ENCODE peak calls at places on chromosome 2, in ten cellular contexts. One of them, this sample, is unnamed.

GRCh38 chr2:42513252-42513918 is 19.6 kb upstream of the KCNG3 start:
- DNase-seq in GM18507: no peak
- DNase-seq in NCI-H1092 treated with DMSO at 0.1 percent for 48 hours: no peak
- DNase-seq in stimulated activated CD8-positive, alpha-beta memory T cell treated with anti-CD3 and anti-CD28 coated beads, Interleukin-4, amount 100 ng/mL, for 24 hours: no peak
- DNase-seq in heart left ventricle: no peak
- DNase-seq in activated CD4-positive, alpha-beta T cell treated with anti-CD3 and anti-CD28 coated beads, Interleukin-2, amount 50 U/mL, for 48 hours: no peak
- DNase-seq in RCC 7860: peak
- DNase-seq in naive thymus-derived CD8-positive, alpha-beta T cell: no peak
- DNase-seq in HuH-7: peak
- DNase-seq in A549: peak
- DNase-seq in this sample: no peak

GRCh38 chr2:62305421-62306176 is 109.7 kb downstream of the B3GNT2 start:
- DNase-seq in GM18507: no peak
- DNase-seq in NCI-H1092 treated with DMSO at 0.1 percent for 48 hours: peak
- DNase-seq in stimulated activated CD8-positive, alpha-beta memory T cell treated with anti-CD3 and anti-CD28 coated beads, Interleukin-4, amount 100 ng/mL, for 24 hours: peak
- DNase-seq in heart left ventricle: peak
- DNase-seq in activated CD4-positive, alpha-beta T cell treated with anti-CD3 and anti-CD28 coated beads, Interleukin-2, amount 50 U/mL, for 48 hours: peak
- DNase-seq in RCC 7860: no peak
- DNase-seq in naive thymus-derived CD8-positive, alpha-beta T cell: no peak
- DNase-seq in HuH-7: no peak
- DNase-seq in A549: no peak
- DNase-seq in this sample: no peak

GRCh38 chr2:181356526-181356925 is 100.7 kb upstream of the ITGA4 start:
- DNase-seq in GM18507: no peak
- DNase-seq in NCI-H1092 treated with DMSO at 0.1 percent for 48 hours: no peak
- DNase-seq in stimulated activated CD8-positive, alpha-beta memory T cell treated with anti-CD3 and anti-CD28 coated beads, Interleukin-4, amount 100 ng/mL, for 24 hours: no peak
- DNase-seq in heart left ventricle: no peak
- DNase-seq in activated CD4-positive, alpha-beta T cell treated with anti-CD3 and anti-CD28 coated beads, Interleukin-2, amount 50 U/mL, for 48 hours: no peak
- DNase-seq in RCC 7860: no peak
- DNase-seq in naive thymus-derived CD8-positive, alpha-beta T cell: no peak
- DNase-seq in HuH-7: no peak
- DNase-seq in A549: no peak
- DNase-seq in this sample: no peak

GRCh38 chr2:214192711-214193110 is 218.1 kb upstream of the VWC2L start:
- DNase-seq in GM18507: no peak
- DNase-seq in NCI-H1092 treated with DMSO at 0.1 percent for 48 hours: no peak
- DNase-seq in stimulated activated CD8-positive, alpha-beta memory T cell treated with anti-CD3 and anti-CD28 coated beads, Interleukin-4, amount 100 ng/mL, for 24 hours: no peak
- DNase-seq in heart left ventricle: no peak
- DNase-seq in activated CD4-positive, alpha-beta T cell treated with anti-CD3 and anti-CD28 coated beads, Interleukin-2, amount 50 U/mL, for 48 hours: no peak
- DNase-seq in RCC 7860: no peak
- DNase-seq in naive thymus-derived CD8-positive, alpha-beta T cell: no peak
- DNase-seq in HuH-7: no peak
- DNase-seq in A549: no peak
- DNase-seq in this sample: no peak

GRCh38 chr2:2805263-2805662 is 474.2 kb upstream of the MYT1L start:
- DNase-seq in GM18507: no peak
- DNase-seq in NCI-H1092 treated with DMSO at 0.1 percent for 48 hours: no peak
- DNase-seq in stimulated activated CD8-positive, alpha-beta memory T cell treated with anti-CD3 and anti-CD28 coated beads, Interleukin-4, amount 100 ng/mL, for 24 hours: no peak
- DNase-seq in heart left ventricle: no peak
- DNase-seq in activated CD4-positive, alpha-beta T cell treated with anti-CD3 and anti-CD28 coated beads, Interleukin-2, amount 50 U/mL, for 48 hours: no peak
- DNase-seq in RCC 7860: no peak
- DNase-seq in naive thymus-derived CD8-positive, alpha-beta T cell: no peak
- DNase-seq in HuH-7: no peak
- DNase-seq in A549: no peak
- DNase-seq in this sample: no peak

GRCh38 chr2:151728736-151729415 is 5.4 kb downstream of the NEB start:
- DNase-seq in GM18507: no peak
- DNase-seq in NCI-H1092 treated with DMSO at 0.1 percent for 48 hours: peak
- DNase-seq in stimulated activated CD8-positive, alpha-beta memory T cell treated with anti-CD3 and anti-CD28 coated beads, Interleukin-4, amount 100 ng/mL, for 24 hours: no peak
- DNase-seq in heart left ventricle: no peak
- DNase-seq in activated CD4-positive, alpha-beta T cell treated with anti-CD3 and anti-CD28 coated beads, Interleukin-2, amount 50 U/mL, for 48 hours: no peak
- DNase-seq in RCC 7860: no peak
- DNase-seq in naive thymus-derived CD8-positive, alpha-beta T cell: no peak
- DNase-seq in HuH-7: peak
- DNase-seq in A549: no peak
- DNase-seq in this sample: no peak

GRCh38 chr2:239246723-239247122 is 154.1 kb downstream of the HDAC4 start:
- DNase-seq in GM18507: no peak
- DNase-seq in NCI-H1092 treated with DMSO at 0.1 percent for 48 hours: peak
- DNase-seq in stimulated activated CD8-positive, alpha-beta memory T cell treated with anti-CD3 and anti-CD28 coated beads, Interleukin-4, amount 100 ng/mL, for 24 hours: no peak
- DNase-seq in heart left ventricle: no peak
- DNase-seq in activated CD4-positive, alpha-beta T cell treated with anti-CD3 and anti-CD28 coated beads, Interleukin-2, amount 50 U/mL, for 48 hours: no peak
- DNase-seq in RCC 7860: no peak
- DNase-seq in naive thymus-derived CD8-positive, alpha-beta T cell: no peak
- DNase-seq in HuH-7: no peak
- DNase-seq in A549: no peak
- DNase-seq in this sample: no peak

GRCh38 chr2:161414385-161415040 is 1.6 kb upstream of the TBR1 start:
- DNase-seq in GM18507: no peak
- DNase-seq in NCI-H1092 treated with DMSO at 0.1 percent for 48 hours: peak
- DNase-seq in stimulated activated CD8-positive, alpha-beta memory T cell treated with anti-CD3 and anti-CD28 coated beads, Interleukin-4, amount 100 ng/mL, for 24 hours: no peak
- DNase-seq in heart left ventricle: no peak
- DNase-seq in activated CD4-positive, alpha-beta T cell treated with anti-CD3 and anti-CD28 coated beads, Interleukin-2, amount 50 U/mL, for 48 hours: no peak
- DNase-seq in RCC 7860: no peak
- DNase-seq in naive thymus-derived CD8-positive, alpha-beta T cell: no peak
- DNase-seq in HuH-7: peak
- DNase-seq in A549: peak
- DNase-seq in this sample: peak

GRCh38 chr2:173359231-173359630 is 4.6 kb downstream of the CDCA7 start:
- DNase-seq in GM18507: peak
- DNase-seq in NCI-H1092 treated with DMSO at 0.1 percent for 48 hours: no peak
- DNase-seq in stimulated activated CD8-positive, alpha-beta memory T cell treated with anti-CD3 and anti-CD28 coated beads, Interleukin-4, amount 100 ng/mL, for 24 hours: no peak
- DNase-seq in heart left ventricle: no peak
- DNase-seq in activated CD4-positive, alpha-beta T cell treated with anti-CD3 and anti-CD28 coated beads, Interleukin-2, amount 50 U/mL, for 48 hours: no peak
- DNase-seq in RCC 7860: no peak
- DNase-seq in naive thymus-derived CD8-positive, alpha-beta T cell: no peak
- DNase-seq in HuH-7: no peak
- DNase-seq in A549: no peak
- DNase-seq in this sample: no peak

GRCh38 chr2:4530231-4530630 is 826.9 kb downstream of the DCDC2C start:
- DNase-seq in GM18507: no peak
- DNase-seq in NCI-H1092 treated with DMSO at 0.1 percent for 48 hours: no peak
- DNase-seq in stimulated activated CD8-positive, alpha-beta memory T cell treated with anti-CD3 and anti-CD28 coated beads, Interleukin-4, amount 100 ng/mL, for 24 hours: no peak
- DNase-seq in heart left ventricle: no peak
- DNase-seq in activated CD4-positive, alpha-beta T cell treated with anti-CD3 and anti-CD28 coated beads, Interleukin-2, amount 50 U/mL, for 48 hours: no peak
- DNase-seq in RCC 7860: no peak
- DNase-seq in naive thymus-derived CD8-positive, alpha-beta T cell: no peak
- DNase-seq in HuH-7: no peak
- DNase-seq in A549: no peak
- DNase-seq in this sample: no peak

GRCh38 chr2:180125245-180125962 is 118.3 kb upstream of the CWC22 start:
- DNase-seq in GM18507: no peak
- DNase-seq in NCI-H1092 treated with DMSO at 0.1 percent for 48 hours: peak
- DNase-seq in stimulated activated CD8-positive, alpha-beta memory T cell treated with anti-CD3 and anti-CD28 coated beads, Interleukin-4, amount 100 ng/mL, for 24 hours: peak
- DNase-seq in heart left ventricle: peak
- DNase-seq in activated CD4-positive, alpha-beta T cell treated with anti-CD3 and anti-CD28 coated beads, Interleukin-2, amount 50 U/mL, for 48 hours: peak
- DNase-seq in RCC 7860: peak
- DNase-seq in naive thymus-derived CD8-positive, alpha-beta T cell: peak
- DNase-seq in HuH-7: peak
- DNase-seq in A549: peak
- DNase-seq in this sample: peak

GRCh38 chr2:61470122-61470951 is 550 bp downstream of the USP34 start:
- DNase-seq in GM18507: peak
- DNase-seq in NCI-H1092 treated with DMSO at 0.1 percent for 48 hours: peak
- DNase-seq in stimulated activated CD8-positive, alpha-beta memory T cell treated with anti-CD3 and anti-CD28 coated beads, Interleukin-4, amount 100 ng/mL, for 24 hours: peak
- DNase-seq in heart left ventricle: peak
- DNase-seq in activated CD4-positive, alpha-beta T cell treated with anti-CD3 and anti-CD28 coated beads, Interleukin-2, amount 50 U/mL, for 48 hours: peak
- DNase-seq in RCC 7860: peak
- DNase-seq in naive thymus-derived CD8-positive, alpha-beta T cell: peak
- DNase-seq in HuH-7: peak
- DNase-seq in A549: peak
- DNase-seq in this sample: peak

GRCh38 chr2:231003186-231003585 is 7.3 kb downstream of the SPATA3 start:
- DNase-seq in GM18507: no peak
- DNase-seq in NCI-H1092 treated with DMSO at 0.1 percent for 48 hours: no peak
- DNase-seq in stimulated activated CD8-positive, alpha-beta memory T cell treated with anti-CD3 and anti-CD28 coated beads, Interleukin-4, amount 100 ng/mL, for 24 hours: no peak
- DNase-seq in heart left ventricle: no peak
- DNase-seq in activated CD4-positive, alpha-beta T cell treated with anti-CD3 and anti-CD28 coated beads, Interleukin-2, amount 50 U/mL, for 48 hours: no peak
- DNase-seq in RCC 7860: no peak
- DNase-seq in naive thymus-derived CD8-positive, alpha-beta T cell: no peak
- DNase-seq in HuH-7: no peak
- DNase-seq in A549: no peak
- DNase-seq in this sample: no peak

GRCh38 chr2:240793313-240794177 is 26.5 kb downstream of the KIF1A start:
- DNase-seq in GM18507: no peak
- DNase-seq in NCI-H1092 treated with DMSO at 0.1 percent for 48 hours: no peak
- DNase-seq in stimulated activated CD8-positive, alpha-beta memory T cell treated with anti-CD3 and anti-CD28 coated beads, Interleukin-4, amount 100 ng/mL, for 24 hours: no peak
- DNase-seq in heart left ventricle: peak
- DNase-seq in activated CD4-positive, alpha-beta T cell treated with anti-CD3 and anti-CD28 coated beads, Interleukin-2, amount 50 U/mL, for 48 hours: no peak
- DNase-seq in RCC 7860: no peak
- DNase-seq in naive thymus-derived CD8-positive, alpha-beta T cell: no peak
- DNase-seq in HuH-7: no peak
- DNase-seq in A549: no peak
- DNase-seq in this sample: peak

GRCh38 chr2:112021781-112022231 is 33.3 kb upstream of the TMEM87B start:
- DNase-seq in GM18507: no peak
- DNase-seq in NCI-H1092 treated with DMSO at 0.1 percent for 48 hours: no peak
- DNase-seq in stimulated activated CD8-positive, alpha-beta memory T cell treated with anti-CD3 and anti-CD28 coated beads, Interleukin-4, amount 100 ng/mL, for 24 hours: no peak
- DNase-seq in heart left ventricle: no peak
- DNase-seq in activated CD4-positive, alpha-beta T cell treated with anti-CD3 and anti-CD28 coated beads, Interleukin-2, amount 50 U/mL, for 48 hours: no peak
- DNase-seq in RCC 7860: peak
- DNase-seq in naive thymus-derived CD8-positive, alpha-beta T cell: no peak
- DNase-seq in HuH-7: no peak
- DNase-seq in A549: no peak
- DNase-seq in this sample: no peak

GRCh38 chr2:1453561-1453960 is 40.3 kb downstream of the TPO start:
- DNase-seq in GM18507: no peak
- DNase-seq in NCI-H1092 treated with DMSO at 0.1 percent for 48 hours: no peak
- DNase-seq in stimulated activated CD8-positive, alpha-beta memory T cell treated with anti-CD3 and anti-CD28 coated beads, Interleukin-4, amount 100 ng/mL, for 24 hours: no peak
- DNase-seq in heart left ventricle: no peak
- DNase-seq in activated CD4-positive, alpha-beta T cell treated with anti-CD3 and anti-CD28 coated beads, Interleukin-2, amount 50 U/mL, for 48 hours: no peak
- DNase-seq in RCC 7860: no peak
- DNase-seq in naive thymus-derived CD8-positive, alpha-beta T cell: no peak
- DNase-seq in HuH-7: no peak
- DNase-seq in A549: no peak
- DNase-seq in this sample: no peak

GRCh38 chr2:211216221-211216620 is 659.8 kb downstream of the CPS1 start:
- DNase-seq in GM18507: no peak
- DNase-seq in NCI-H1092 treated with DMSO at 0.1 percent for 48 hours: no peak
- DNase-seq in stimulated activated CD8-positive, alpha-beta memory T cell treated with anti-CD3 and anti-CD28 coated beads, Interleukin-4, amount 100 ng/mL, for 24 hours: no peak
- DNase-seq in heart left ventricle: no peak
- DNase-seq in activated CD4-positive, alpha-beta T cell treated with anti-CD3 and anti-CD28 coated beads, Interleukin-2, amount 50 U/mL, for 48 hours: no peak
- DNase-seq in RCC 7860: no peak
- DNase-seq in naive thymus-derived CD8-positive, alpha-beta T cell: no peak
- DNase-seq in HuH-7: peak
- DNase-seq in A549: no peak
- DNase-seq in this sample: no peak

GRCh38 chr2:111139637-111140317 is 19.1 kb downstream of the BCL2L11 start:
- DNase-seq in GM18507: no peak
- DNase-seq in NCI-H1092 treated with DMSO at 0.1 percent for 48 hours: peak
- DNase-seq in stimulated activated CD8-positive, alpha-beta memory T cell treated with anti-CD3 and anti-CD28 coated beads, Interleukin-4, amount 100 ng/mL, for 24 hours: no peak
- DNase-seq in heart left ventricle: no peak
- DNase-seq in activated CD4-positive, alpha-beta T cell treated with anti-CD3 and anti-CD28 coated beads, Interleukin-2, amount 50 U/mL, for 48 hours: no peak
- DNase-seq in RCC 7860: no peak
- DNase-seq in naive thymus-derived CD8-positive, alpha-beta T cell: no peak
- DNase-seq in HuH-7: no peak
- DNase-seq in A549: no peak
- DNase-seq in this sample: no peak

GRCh38 chr2:139209586-139209985 is 429.4 kb upstream of the NXPH2 start:
- DNase-seq in GM18507: no peak
- DNase-seq in NCI-H1092 treated with DMSO at 0.1 percent for 48 hours: no peak
- DNase-seq in stimulated activated CD8-positive, alpha-beta memory T cell treated with anti-CD3 and anti-CD28 coated beads, Interleukin-4, amount 100 ng/mL, for 24 hours: no peak
- DNase-seq in heart left ventricle: no peak
- DNase-seq in activated CD4-positive, alpha-beta T cell treated with anti-CD3 and anti-CD28 coated beads, Interleukin-2, amount 50 U/mL, for 48 hours: no peak
- DNase-seq in RCC 7860: no peak
- DNase-seq in naive thymus-derived CD8-positive, alpha-beta T cell: no peak
- DNase-seq in HuH-7: no peak
- DNase-seq in A549: no peak
- DNase-seq in this sample: no peak

GRCh38 chr2:207955456-207955855 is 69.9 kb downstream of the PLEKHM3 start:
- DNase-seq in GM18507: no peak
- DNase-seq in NCI-H1092 treated with DMSO at 0.1 percent for 48 hours: no peak
- DNase-seq in stimulated activated CD8-positive, alpha-beta memory T cell treated with anti-CD3 and anti-CD28 coated beads, Interleukin-4, amount 100 ng/mL, for 24 hours: no peak
- DNase-seq in heart left ventricle: no peak
- DNase-seq in activated CD4-positive, alpha-beta T cell treated with anti-CD3 and anti-CD28 coated beads, Interleukin-2, amount 50 U/mL, for 48 hours: no peak
- DNase-seq in RCC 7860: no peak
- DNase-seq in naive thymus-derived CD8-positive, alpha-beta T cell: no peak
- DNase-seq in HuH-7: no peak
- DNase-seq in A549: no peak
- DNase-seq in this sample: no peak

GRCh38 chr2:237931205-237931721 is 35.6 kb upstream of the UBE2F start:
- DNase-seq in GM18507: no peak
- DNase-seq in NCI-H1092 treated with DMSO at 0.1 percent for 48 hours: peak
- DNase-seq in stimulated activated CD8-positive, alpha-beta memory T cell treated with anti-CD3 and anti-CD28 coated beads, Interleukin-4, amount 100 ng/mL, for 24 hours: no peak
- DNase-seq in heart left ventricle: no peak
- DNase-seq in activated CD4-positive, alpha-beta T cell treated with anti-CD3 and anti-CD28 coated beads, Interleukin-2, amount 50 U/mL, for 48 hours: no peak
- DNase-seq in RCC 7860: no peak
- DNase-seq in naive thymus-derived CD8-positive, alpha-beta T cell: no peak
- DNase-seq in HuH-7: no peak
- DNase-seq in A549: no peak
- DNase-seq in this sample: no peak

GRCh38 chr2:134118279-134119116 is 135.4 kb upstream of the MGAT5 start:
- DNase-seq in GM18507: peak
- DNase-seq in NCI-H1092 treated with DMSO at 0.1 percent for 48 hours: peak
- DNase-seq in stimulated activated CD8-positive, alpha-beta memory T cell treated with anti-CD3 and anti-CD28 coated beads, Interleukin-4, amount 100 ng/mL, for 24 hours: peak
- DNase-seq in heart left ventricle: peak
- DNase-seq in activated CD4-positive, alpha-beta T cell treated with anti-CD3 and anti-CD28 coated beads, Interleukin-2, amount 50 U/mL, for 48 hours: peak
- DNase-seq in RCC 7860: peak
- DNase-seq in naive thymus-derived CD8-positive, alpha-beta T cell: peak
- DNase-seq in HuH-7: peak
- DNase-seq in A549: peak
- DNase-seq in this sample: peak

GRCh38 chr2:6945087-6945813 is 28.0 kb downstream of the RNF144A start:
- DNase-seq in GM18507: peak
- DNase-seq in NCI-H1092 treated with DMSO at 0.1 percent for 48 hours: no peak
- DNase-seq in stimulated activated CD8-positive, alpha-beta memory T cell treated with anti-CD3 and anti-CD28 coated beads, Interleukin-4, amount 100 ng/mL, for 24 hours: no peak
- DNase-seq in heart left ventricle: no peak
- DNase-seq in activated CD4-positive, alpha-beta T cell treated with anti-CD3 and anti-CD28 coated beads, Interleukin-2, amount 50 U/mL, for 48 hours: no peak
- DNase-seq in RCC 7860: no peak
- DNase-seq in naive thymus-derived CD8-positive, alpha-beta T cell: no peak
- DNase-seq in HuH-7: no peak
- DNase-seq in A549: no peak
- DNase-seq in this sample: no peak

GRCh38 chr2:168662651-168663208 is 139.7 kb upstream of the NOSTRIN start:
- DNase-seq in GM18507: no peak
- DNase-seq in NCI-H1092 treated with DMSO at 0.1 percent for 48 hours: no peak
- DNase-seq in stimulated activated CD8-positive, alpha-beta memory T cell treated with anti-CD3 and anti-CD28 coated beads, Interleukin-4, amount 100 ng/mL, for 24 hours: no peak
- DNase-seq in heart left ventricle: no peak
- DNase-seq in activated CD4-positive, alpha-beta T cell treated with anti-CD3 and anti-CD28 coated beads, Interleukin-2, amount 50 U/mL, for 48 hours: no peak
- DNase-seq in RCC 7860: no peak
- DNase-seq in naive thymus-derived CD8-positive, alpha-beta T cell: no peak
- DNase-seq in HuH-7: no peak
- DNase-seq in A549: no peak
- DNase-seq in this sample: no peak

GRCh38 chr2:1544478-1545069 is 131.3 kb downstream of the TPO start:
- DNase-seq in GM18507: no peak
- DNase-seq in NCI-H1092 treated with DMSO at 0.1 percent for 48 hours: no peak
- DNase-seq in stimulated activated CD8-positive, alpha-beta memory T cell treated with anti-CD3 and anti-CD28 coated beads, Interleukin-4, amount 100 ng/mL, for 24 hours: no peak
- DNase-seq in heart left ventricle: no peak
- DNase-seq in activated CD4-positive, alpha-beta T cell treated with anti-CD3 and anti-CD28 coated beads, Interleukin-2, amount 50 U/mL, for 48 hours: no peak
- DNase-seq in RCC 7860: peak
- DNase-seq in naive thymus-derived CD8-positive, alpha-beta T cell: no peak
- DNase-seq in HuH-7: no peak
- DNase-seq in A549: no peak
- DNase-seq in this sample: no peak

GRCh38 chr2:10243926-10244270 is 58.8 kb upstream of the HPCAL1 start:
- DNase-seq in GM18507: no peak
- DNase-seq in NCI-H1092 treated with DMSO at 0.1 percent for 48 hours: no peak
- DNase-seq in stimulated activated CD8-positive, alpha-beta memory T cell treated with anti-CD3 and anti-CD28 coated beads, Interleukin-4, amount 100 ng/mL, for 24 hours: no peak
- DNase-seq in heart left ventricle: no peak
- DNase-seq in activated CD4-positive, alpha-beta T cell treated with anti-CD3 and anti-CD28 coated beads, Interleukin-2, amount 50 U/mL, for 48 hours: no peak
- DNase-seq in RCC 7860: no peak
- DNase-seq in naive thymus-derived CD8-positive, alpha-beta T cell: no peak
- DNase-seq in HuH-7: no peak
- DNase-seq in A549: no peak
- DNase-seq in this sample: peak

GRCh38 chr2:63814114-63814513 is 27.6 kb upstream of the UGP2 start:
- DNase-seq in GM18507: no peak
- DNase-seq in NCI-H1092 treated with DMSO at 0.1 percent for 48 hours: no peak
- DNase-seq in stimulated activated CD8-positive, alpha-beta memory T cell treated with anti-CD3 and anti-CD28 coated beads, Interleukin-4, amount 100 ng/mL, for 24 hours: no peak
- DNase-seq in heart left ventricle: no peak
- DNase-seq in activated CD4-positive, alpha-beta T cell treated with anti-CD3 and anti-CD28 coated beads, Interleukin-2, amount 50 U/mL, for 48 hours: no peak
- DNase-seq in RCC 7860: no peak
- DNase-seq in naive thymus-derived CD8-positive, alpha-beta T cell: no peak
- DNase-seq in HuH-7: no peak
- DNase-seq in A549: no peak
- DNase-seq in this sample: no peak

GRCh38 chr2:211157211-211157610 is 600.8 kb downstream of the CPS1 start:
- DNase-seq in GM18507: no peak
- DNase-seq in NCI-H1092 treated with DMSO at 0.1 percent for 48 hours: no peak
- DNase-seq in stimulated activated CD8-positive, alpha-beta memory T cell treated with anti-CD3 and anti-CD28 coated beads, Interleukin-4, amount 100 ng/mL, for 24 hours: no peak
- DNase-seq in heart left ventricle: no peak
- DNase-seq in activated CD4-positive, alpha-beta T cell treated with anti-CD3 and anti-CD28 coated beads, Interleukin-2, amount 50 U/mL, for 48 hours: no peak
- DNase-seq in RCC 7860: no peak
- DNase-seq in naive thymus-derived CD8-positive, alpha-beta T cell: no peak
- DNase-seq in HuH-7: no peak
- DNase-seq in A549: no peak
- DNase-seq in this sample: no peak

This sample was measured in mucosa of descending colon.